ENCODE peak calls at places on chromosomes 3 and 15, in seven cellular contexts. F is hepatocyte; E is stimulated activated CD4-positive, alpha-beta T cell treated with anti-CD3 and anti-CD28 coated beads, TNF-alpha, amount 100 ng/mL, for 1 hour; C is M059J; R is breast epithelium; B is OCI-LY7; P is T47D. H is an unnamed sample.

GRCh38 chr3:151751161-151751560 is 17.4 kb downstream of the AADACL2 start:
- DNase-seq in F (no peak), C (no peak), B (no peak), P (no peak), R (no peak), E (no peak), H (no peak)

GRCh38 chr3:111717601-111718000 is 122.5 kb upstream of the ZBED2 start:
- DNase-seq in P (peak), E (peak), F (peak), C (peak), B (peak), R (peak), H (peak)

GRCh38 chr3:105714459-105714858 is 154.4 kb downstream of the CBLB start:
- DNase-seq in R (no peak), F (no peak), B (no peak), P (no peak), C (no peak), E (no peak), H (no peak)

GRCh38 chr3:55454611-55455010 is 32.5 kb downstream of the WNT5A start:
- DNase-seq in P (no peak), B (no peak), F (no peak), E (no peak), C (peak), R (no peak), H (no peak)

GRCh38 chr15:38758001-38758400 is 193.4 kb upstream of the RASGRP1 start:
- DNase-seq in C (peak), E (no peak), B (no peak), R (no peak), P (no peak), F (no peak), H (no peak)

GRCh38 chr3:195032955-195033354 is 238.0 kb downstream of the XXYLT1 start:
- DNase-seq in E (no peak), R (peak), C (no peak), P (no peak), B (no peak), F (no peak), H (no peak)

GRCh38 chr15:67715166-67715565 is 110.1 kb upstream of the SKOR1 start:
- DNase-seq in B (no peak), R (no peak), E (no peak), C (no peak), F (no peak), P (no peak), H (no peak)

GRCh38 chr15:54273928-54274327 is 295.7 kb downstream of the UNC13C start:
- DNase-seq in E (no peak), F (no peak), C (no peak), B (peak), R (no peak), P (no peak), H (peak)

GRCh38 chr15:38883987-38884386 is 319.4 kb upstream of the RASGRP1 start:
- DNase-seq in C (peak), P (no peak), F (no peak), B (no peak), E (no peak), R (no peak), H (no peak)

GRCh38 chr3:17577795-17578520 is 164.5 kb downstream of the TBC1D5 start:
- DNase-seq in E (no peak), P (no peak), F (no peak), B (no peak), C (peak), R (no peak), H (no peak)

GRCh38 chr15:80570553-80570952 is 124.6 kb upstream of the ABHD17C start:
- DNase-seq in C (no peak), R (no peak), F (no peak), B (no peak), P (no peak), E (no peak), H (no peak)

GRCh38 chr15:70488002-70488605 is 275.3 kb downstream of the UACA start:
- DNase-seq in F (peak), B (peak), E (no peak), R (peak), C (peak), P (peak), H (peak)

GRCh38 chr15:67033012-67033411 is 32.4 kb upstream of the SMAD3 start:
- DNase-seq in F (no peak), C (no peak), B (no peak), R (no peak), P (no peak), E (no peak), H (no peak)

GRCh38 chr3:139610886-139611285 is 66.9 kb downstream of the NMNAT3 start:
- DNase-seq in C (no peak), E (no peak), P (no peak), B (no peak), R (no peak), F (no peak), H (no peak)

GRCh38 chr15:88649286-88649733 is 10.5 kb downstream of the ISG20 start:
- DNase-seq in C (peak), R (no peak), F (no peak), B (no peak), E (no peak), P (no peak), H (no peak)

GRCh38 chr3:134352031-134352671 is 22.1 kb downstream of the AMOTL2 start:
- DNase-seq in E (no peak), P (no peak), C (no peak), B (no peak), F (no peak), R (no peak), H (no peak)

GRCh38 chr3:139537795-139538538 is 1.6 kb downstream of the RBP1 start:
- DNase-seq in B (no peak), C (no peak), R (no peak), E (no peak), P (no peak), F (no peak), H (no peak)

GRCh38 chr3:111595239-111595638 is at the start of gene ZBED2:
- DNase-seq in R (no peak), P (no peak), F (no peak), C (no peak), E (no peak), B (no peak), H (no peak)

GRCh38 chr3:115386347-115386746 is 237.0 kb upstream of the GAP43 start:
- DNase-seq in F (no peak), C (no peak), R (no peak), B (no peak), P (no peak), E (no peak), H (no peak)

GRCh38 chr3:171393032-171393744 is 67.0 kb downstream of the TNIK start:
- DNase-seq in P (no peak), F (no peak), B (no peak), C (no peak), R (no peak), E (no peak), H (no peak)

GRCh38 chr3:130093741-130094391 is 12.2 kb downstream of the ALG1L2 start:
- DNase-seq in P (no peak), B (peak), C (peak), R (no peak), E (no peak), F (no peak), H (peak)

GRCh38 chr3:55202320-55202719 is 274.5 kb upstream of the LRTM1 start:
- DNase-seq in B (no peak), P (no peak), E (no peak), C (peak), R (no peak), F (no peak), H (no peak)

GRCh38 chr3:69921651-69922050 is 77.9 kb upstream of the SAMMSON start:
- DNase-seq in C (no peak), R (no peak), F (no peak), E (no peak), P (no peak), B (no peak), H (no peak)

GRCh38 chr3:99637381-99638111 is 848 bp upstream of the COL8A1 start:
- DNase-seq in C (peak), P (no peak), B (no peak), E (no peak), F (no peak), R (no peak), H (peak)

GRCh38 chr3:65330072-65330471 is 642.3 kb upstream of the ADAMTS9 start:
- DNase-seq in P (no peak), B (no peak), R (no peak), F (no peak), C (peak), E (no peak), H (no peak)

GRCh38 chr15:57506422-57506821 is 85.3 kb upstream of the MYZAP start:
- DNase-seq in F (peak), R (no peak), B (no peak), E (no peak), P (no peak), C (no peak), H (no peak)

GRCh38 chr3:30933478-30934207 is 39.2 kb upstream of the GADL1 start:
- DNase-seq in E (no peak), C (no peak), B (no peak), F (no peak), R (no peak), P (no peak), H (no peak)